ENCODE peak calls at places on chromosomes 6 and 20, in eight cellular contexts. E is uterus, L is GM12878, K is transverse colon, P is A549, U is PC-3, H is MM.1S, Z is upper lobe of right lung. N is an unnamed sample. For H3K9me3, the result is how much of the 10 kb centered on the place peaks cover.

GRCh38 chr6:153131037-153131981 is at the start of gene RGS17:
- DNase-seq in E (peak), L (no peak), K (peak), P (peak), U (peak), H (peak), Z (peak), N (peak)

GRCh38 chr6:111563581-111563980 is 42.1 kb downstream of the TRAF3IP2 start:
- DNase-seq in E (no peak), L (no peak), K (no peak), P (no peak), U (no peak), H (no peak), Z (no peak), N (no peak)

GRCh38 chr20:32743237-32744112 is at the start of gene COMMD7:
- DNase-seq in E (no peak), L (peak), K (peak), P (no peak), U (peak), H (peak), Z (peak), N (peak)

GRCh38 chr20:38187512-38187911 is 22.4 kb upstream of the TGM2 start:
- DNase-seq in E (no peak), L (no peak), K (no peak), P (no peak), U (no peak), H (no peak), Z (peak), N (peak)

GRCh38 chr6:17740559-17741220 is 34.0 kb upstream of the NUP153 start:
- DNase-seq in E (no peak), L (no peak), K (no peak), P (no peak), U (no peak), H (no peak), Z (no peak), N (no peak)

GRCh38 chr6:71468841-71469750 is 180.5 kb downstream of the OGFRL1 start:
- DNase-seq in E (peak), L (no peak), K (no peak), P (no peak), U (peak), H (no peak), Z (no peak), N (no peak)

GRCh38 chr6:158711264-158711663 is 61.4 kb downstream of the SYTL3 start:
- DNase-seq in E (no peak), L (no peak), K (no peak), P (no peak), U (no peak), H (no peak), Z (no peak), N (peak)

GRCh38 chr6:112156694-112157093 is 69.3 kb downstream of the FAM229B start:
- DNase-seq in E (no peak), L (no peak), K (no peak), P (no peak), U (no peak), H (no peak), Z (no peak), N (no peak)

GRCh38 chr20:54193817-54194216 is 14.1 kb upstream of the PFDN4 start:
- DNase-seq in E (no peak), L (no peak), K (no peak), P (no peak), U (no peak), H (no peak), Z (no peak), N (no peak)

GRCh38 chr6:113694278-113695077 is 162.7 kb upstream of the MARCKS start:
- DNase-seq in E (no peak), L (no peak), K (no peak), P (peak), U (peak), H (no peak), Z (no peak), N (no peak)

GRCh38 chr20:46872315-46873211 is 22.1 kb upstream of the EYA2 start:
- DNase-seq in E (no peak), L (no peak), K (no peak), P (no peak), U (no peak), H (peak), Z (no peak), N (no peak)

GRCh38 chr6:135296715-135297114 is 115.6 kb downstream of the MYB start:
- DNase-seq in E (no peak), L (no peak), K (no peak), P (no peak), U (no peak), H (no peak), Z (no peak), N (no peak)

GRCh38 chr6:69846312-69846711 is 20.0 kb upstream of the COL19A1 start:
- DNase-seq in E (no peak), L (no peak), K (no peak), P (no peak), U (no peak), H (no peak), Z (no peak), N (no peak)

GRCh38 chr6:4812068-4812467 is 35.9 kb downstream of the CDYL start:
- DNase-seq in E (no peak), L (no peak), K (no peak), P (no peak), U (peak), H (no peak), Z (no peak), N (no peak)

GRCh38 chr20:35286077-35286898 is 1.7 kb upstream of the EIF6 start:
- DNase-seq in E (no peak), L (no peak), K (no peak), P (no peak), U (no peak), H (no peak), Z (no peak), N (no peak)

GRCh38 chr20:36275011-36275410 is 31.1 kb upstream of the DLGAP4 start:
- DNase-seq in E (no peak), L (no peak), K (no peak), P (no peak), U (no peak), H (no peak), Z (no peak), N (peak)

GRCh38 chr20:60228255-60228654 is 270.0 kb downstream of the CDH26 start:
- DNase-seq in E (no peak), L (no peak), K (no peak), P (no peak), U (no peak), H (no peak), Z (peak), N (no peak)

GRCh38 chr20:63698739-63699465 is 2.5 kb downstream of the TNFRSF6B start:
- DNase-seq in E (peak), L (peak), K (peak), P (peak), U (peak), H (no peak), Z (peak), N (peak)

GRCh38 chr6:164216368-164216767 is 801.9 kb downstream of the QKI start:
- DNase-seq in E (no peak), L (no peak), K (no peak), P (no peak), U (no peak), H (no peak), Z (no peak), N (no peak)

GRCh38 chr6:158057213-158057987 is 75.7 kb downstream of the SYNJ2 start:
- DNase-seq in E (no peak), L (no peak), K (no peak), P (peak), U (peak), H (no peak), Z (no peak), N (peak)

GRCh38 chr20:11204926-11205768 is 531.3 kb upstream of the JAG1 start:
- DNase-seq in E (peak), L (peak), K (peak), P (peak), U (peak), H (peak), Z (no peak), N (peak)

GRCh38 chr20:25281541-25281991 is 33.7 kb downstream of the PYGB start:
- DNase-seq in E (peak), L (peak), K (peak), P (no peak), U (no peak), H (peak), Z (peak), N (peak)

GRCh38 chr6:37624121-37624520 is 73.6 kb downstream of the MDGA1 start:
- DNase-seq in E (no peak), L (no peak), K (no peak), P (peak), U (peak), H (no peak), Z (no peak), N (no peak)

GRCh38 chr20:32742322-32743236 is 688 bp downstream of the COMMD7 start:
- DNase-seq in E (no peak), L (no peak), K (no peak), P (no peak), U (no peak), H (no peak), Z (no peak), N (peak)

GRCh38 chr20:45433316-45433715 is 17.4 kb downstream of the PIGT start:
- DNase-seq in E (no peak), L (no peak), K (peak), P (no peak), U (no peak), H (no peak), Z (no peak), N (peak)

GRCh38 chr6:75642314-75642713 is 40.6 kb downstream of the SENP6 start:
- DNase-seq in E (no peak), L (no peak), K (no peak), P (no peak), U (no peak), H (no peak), Z (no peak), N (no peak)

GRCh38 chr6:55895972-55896371 is 20.6 kb upstream of the BMP5 start:
- DNase-seq in E (no peak), L (no peak), K (no peak), P (no peak), U (peak), H (no peak), Z (no peak), N (no peak)

GRCh38 chr6:43339168-43339567 is 30.3 kb downstream of the ZNF318 start:
- DNase-seq in E (no peak), L (peak), K (no peak), P (no peak), U (no peak), H (no peak), Z (no peak), N (no peak)

GRCh38 chr6:134238960-134239795 is 78.7 kb downstream of the SGK1 start:
- DNase-seq in E (no peak), L (no peak), K (no peak), P (no peak), U (no peak), H (no peak), Z (no peak), N (no peak)

GRCh38 chr6:33547499-33547898 is 32.6 kb downstream of the BAK1 start:
- DNase-seq in E (no peak), L (no peak), K (no peak), P (no peak), U (no peak), H (no peak), Z (no peak), N (no peak)

GRCh38 chr6:128230267-128230989 is 290.0 kb downstream of the PTPRK start:
- DNase-seq in E (no peak), L (no peak), K (no peak), P (no peak), U (no peak), H (no peak), Z (no peak), N (no peak)

GRCh38 chr20:24093666-24094065 is 105.1 kb upstream of the GGTLC1 start:
- DNase-seq in E (no peak), L (no peak), K (no peak), P (no peak), U (no peak), H (no peak), Z (no peak), N (no peak)
- TF ChIP-seq CTCF in E (no peak), L (no peak), K (no peak), P (no peak), U (no peak), H (no peak), Z (no peak), N (no peak)

DNA sequence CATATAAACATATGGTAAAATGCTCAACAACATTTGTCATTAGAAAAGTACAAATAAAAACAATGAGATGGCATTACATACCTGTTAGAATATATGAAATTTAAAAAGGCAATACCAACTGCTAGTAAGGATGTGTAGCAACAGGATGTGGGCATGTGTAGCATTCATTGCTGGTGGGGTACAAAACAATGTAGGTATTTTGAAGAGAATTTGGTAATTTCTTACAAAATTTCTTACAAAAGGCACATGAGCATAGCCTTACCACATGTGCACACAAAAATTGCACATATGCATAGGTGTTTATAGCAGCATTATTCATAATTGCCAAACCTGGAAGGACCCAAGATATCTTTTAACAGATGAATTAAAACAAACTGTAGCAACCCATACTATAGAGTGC is 1355.1 kb upstream of the CITED2 start:
- DNase-seq in E (no peak), L (no peak), K (no peak), P (no peak), U (no peak), H (no peak), Z (no peak), N (no peak)
- H3K9me3 ChIP-seq in E (under half), L (under half), K (under half), P (under half), U (under half), H (under half), Z (under half), N (under half)

GRCh38 chr6:27766405-27766804 is 145.8 kb downstream of the OR2B2 start:
- DNase-seq in E (no peak), L (no peak), K (no peak), P (no peak), U (no peak), H (no peak), Z (no peak), N (no peak)

GRCh38 chr6:27768556-27768955 is 143.6 kb downstream of the OR2B2 start:
- DNase-seq in E (no peak), L (no peak), K (no peak), P (no peak), U (no peak), H (no peak), Z (no peak), N (no peak)

GRCh38 chr6:27765028-27765427 is 147.2 kb downstream of the OR2B2 start:
- DNase-seq in E (no peak), L (no peak), K (no peak), P (no peak), U (no peak), H (no peak), Z (no peak), N (no peak)

GRCh38 chr6:27770724-27771123 is 141.5 kb downstream of the OR2B2 start:
- DNase-seq in E (no peak), L (no peak), K (no peak), P (no peak), U (no peak), H (no peak), Z (no peak), N (no peak)

DNA sequence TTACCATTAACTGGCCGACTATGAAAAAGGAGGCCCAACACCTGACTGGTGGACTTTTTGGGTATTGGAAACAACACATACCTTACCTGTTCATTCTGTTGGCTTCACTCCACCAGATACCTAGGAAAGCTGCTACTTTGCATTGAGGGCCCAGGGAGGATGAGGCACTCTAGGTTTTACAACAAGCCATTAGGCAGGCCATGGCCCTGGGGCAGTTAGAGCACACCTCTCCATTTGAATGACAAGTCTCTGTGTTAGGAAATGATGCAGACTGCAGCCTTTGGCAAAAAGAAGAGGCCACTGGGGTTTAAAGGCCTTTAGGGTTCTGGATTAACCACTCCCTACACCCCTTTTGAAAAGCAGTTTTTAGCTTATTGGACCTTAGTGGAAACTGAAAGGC is 144.3 kb downstream of the OR2B2 start:
- DNase-seq in E (no peak), L (no peak), K (no peak), P (no peak), U (no peak), H (no peak), Z (no peak), N (no peak)
- TF ChIP-seq CTCF in E (no peak), L (no peak), K (no peak), P (no peak), U (no peak), H (no peak), Z (no peak), N (no peak)

DNA sequence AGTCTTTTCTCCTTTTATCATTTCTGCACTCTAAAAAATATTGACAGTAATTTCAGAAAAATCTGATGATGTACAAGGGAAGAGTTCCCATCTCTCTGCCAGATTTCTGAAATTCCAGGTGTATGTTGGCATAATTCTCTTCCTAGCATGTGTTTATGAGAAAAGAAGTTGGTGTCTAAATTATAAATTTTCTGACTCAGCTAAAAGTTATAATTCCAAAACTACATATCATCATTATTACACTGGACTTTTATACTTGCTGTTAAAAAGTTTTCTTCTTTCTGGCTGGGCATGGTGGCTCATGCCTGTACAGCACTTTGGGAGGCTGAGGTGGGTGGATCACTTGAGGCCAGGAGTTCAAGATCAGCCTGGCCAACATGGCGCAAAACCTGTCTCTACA is 135.7 kb upstream of the SAMD5 start:
- DNase-seq in E (no peak), L (no peak), K (no peak), P (no peak), U (no peak), H (no peak), Z (no peak), N (no peak)
- H3K9me3 ChIP-seq in E (under half), L (under half), K (under half), P (under half), U (under half), H (under half), Z (under half), N (under half)

GRCh38 chr6:35238843-35239289 is 20.7 kb upstream of the ZNF76 start:
- DNase-seq in E (no peak), L (no peak), K (no peak), P (no peak), U (no peak), H (no peak), Z (no peak), N (peak)

GRCh38 chr6:35243386-35243958 is 16.1 kb upstream of the ZNF76 start:
- DNase-seq in E (no peak), L (no peak), K (no peak), P (no peak), U (no peak), H (no peak), Z (no peak), N (no peak)

GRCh38 chr6:35242906-35243305 is 16.6 kb upstream of the ZNF76 start:
- DNase-seq in E (no peak), L (no peak), K (no peak), P (no peak), U (no peak), H (no peak), Z (no peak), N (no peak)

GRCh38 chr6:35242486-35242885 is 17.0 kb upstream of the ZNF76 start:
- DNase-seq in E (no peak), L (no peak), K (no peak), P (no peak), U (no peak), H (no peak), Z (no peak), N (no peak)

GRCh38 chr6:35240838-35241801 is 18.4 kb upstream of the ZNF76 start:
- DNase-seq in E (peak), L (no peak), K (peak), P (peak), U (peak), H (peak), Z (peak), N (peak)
- TF ChIP-seq CTCF in E (peak), L (peak), K (peak), P (peak), U (peak), H (peak), Z (peak), N (peak)

GRCh38 chr6:168197636-168198301 is 118.8 kb upstream of the FRMD1 start:
- DNase-seq in E (peak), L (no peak), K (no peak), P (no peak), U (no peak), H (no peak), Z (peak), N (peak)
- H3K9me3 ChIP-seq in E (under half), L (under half), K (under half), P (under half), U (under half), H (under half), Z (under half), N (under half)

GRCh38 chr20:51174536-51174935 is 151.6 kb upstream of the KCNG1 start:
- DNase-seq in E (no peak), L (no peak), K (no peak), P (no peak), U (no peak), H (no peak), Z (no peak), N (no peak)
- TF ChIP-seq CTCF in E (no peak), L (no peak), K (no peak), P (no peak), U (peak), H (no peak), Z (no peak), N (no peak)

GRCh38 chr20:16124911-16125776 is 448.1 kb downstream of the KIF16B start:
- DNase-seq in E (no peak), L (no peak), K (no peak), P (no peak), U (peak), H (no peak), Z (no peak), N (no peak)

GRCh38 chr20:16125810-16126209 is 447.4 kb downstream of the KIF16B start:
- DNase-seq in E (no peak), L (no peak), K (no peak), P (no peak), U (peak), H (no peak), Z (no peak), N (no peak)

GRCh38 chr20:16128538-16129106 is 444.6 kb downstream of the KIF16B start:
- DNase-seq in E (no peak), L (no peak), K (no peak), P (no peak), U (no peak), H (no peak), Z (no peak), N (no peak)

GRCh38 chr20:16132399-16132798 is 440.8 kb downstream of the KIF16B start:
- DNase-seq in E (no peak), L (no peak), K (no peak), P (no peak), U (no peak), H (no peak), Z (no peak), N (no peak)

DNA sequence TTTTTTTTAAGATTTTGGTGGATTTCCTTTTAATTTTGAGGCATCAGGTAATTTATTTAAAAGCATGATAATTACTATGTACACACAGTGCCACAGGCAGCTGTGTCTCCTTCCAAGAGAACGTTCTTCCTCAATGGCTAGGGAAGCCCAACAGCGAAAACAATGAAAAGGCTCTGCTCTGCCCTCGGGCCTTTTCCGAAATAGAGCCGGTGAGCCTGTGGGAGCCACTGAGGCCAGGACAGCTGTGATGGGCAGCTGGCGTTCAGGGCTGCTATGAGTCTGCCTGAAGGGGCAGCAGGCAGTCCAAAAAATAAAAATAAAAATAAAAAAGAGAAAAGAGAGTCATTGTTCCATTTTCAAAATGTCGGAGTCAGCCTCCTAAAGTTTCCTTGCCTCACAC is 443.8 kb downstream of the KIF16B start:
- DNase-seq in E (no peak), L (no peak), K (no peak), P (no peak), U (no peak), H (no peak), Z (no peak), N (no peak)
- H3K9me3 ChIP-seq in E (under half), L (under half), K (under half), P (under half), U (under half), H (under half), Z (under half), N (under half)